ENCODE peak calls at places on chromosomes 5 and 9, in eight cellular contexts. M, F, R, H, S, P, Y and A are unnamed samples.

GRCh38 chr9:83920469-83920941 is 727 bp downstream of the KIF27 start:
- DNase-seq in F (no peak), H (no peak), M (no peak), Y (no peak), P (no peak), S (no peak), R (no peak), A (no peak)

GRCh38 chr9:71675129-71675856 is 93.0 kb downstream of the CEMIP2 start:
- DNase-seq in R (no peak), H (no peak), S (no peak), F (no peak), M (no peak), Y (no peak), P (no peak), A (no peak)

GRCh38 chr9:95055851-95056551 is 261.5 kb downstream of the FANCC start:
- DNase-seq in S (no peak), Y (no peak), H (no peak), P (no peak), F (no peak), R (peak), M (peak), A (no peak)

GRCh38 chr5:26864061-26864460 is 174.3 kb downstream of the CDH9 start:
- DNase-seq in Y (no peak), F (no peak), M (no peak), S (no peak), R (no peak), P (no peak), H (no peak), A (no peak)

GRCh38 chr5:109485030-109485429 is 75.3 kb upstream of the PJA2 start:
- DNase-seq in S (no peak), P (peak), R (no peak), Y (no peak), F (no peak), H (peak), M (peak), A (no peak)

GRCh38 chr5:140391312-140391711 is 10.3 kb upstream of the ANKHD1 start:
- DNase-seq in F (peak), S (no peak), M (no peak), P (no peak), H (no peak), Y (no peak), R (no peak), A (no peak)

GRCh38 chr5:73297430-73297829 is 124.4 kb downstream of the TMEM174 start:
- DNase-seq in F (no peak), S (no peak), P (no peak), H (no peak), M (no peak), R (no peak), Y (no peak), A (no peak)

GRCh38 chr9:127778280-127779135 is at the start of gene SH2D3C:
- DNase-seq in H (no peak), P (peak), S (no peak), R (no peak), Y (peak), F (no peak), M (no peak), A (no peak)

GRCh38 chr9:101421653-101422065 is 13.9 kb downstream of the ALDOB start:
- DNase-seq in F (no peak), R (no peak), Y (no peak), M (peak), H (peak), S (no peak), P (peak), A (no peak)

GRCh38 chr5:64505769-64506566 is at the start of gene RGS7BP:
- DNase-seq in R (no peak), H (peak), S (no peak), M (peak), Y (peak), F (no peak), P (peak), A (no peak)

GRCh38 chr5:38653389-38653788 is 96.9 kb upstream of the LIFR start:
- DNase-seq in H (no peak), F (no peak), M (no peak), R (no peak), P (no peak), S (no peak), Y (no peak), A (no peak)

GRCh38 chr5:31640024-31640423 is 1.1 kb downstream of the PDZD2 start:
- DNase-seq in S (no peak), R (no peak), H (no peak), M (no peak), Y (no peak), P (no peak), F (no peak), A (no peak)

GRCh38 chr5:137206030-137206715 is 293.0 kb downstream of the SPOCK1 start:
- DNase-seq in P (peak), M (no peak), R (no peak), S (no peak), H (no peak), F (peak), Y (no peak), A (no peak)

GRCh38 chr9:128374221-128374675 is 3.1 kb downstream of the URM1 start:
- DNase-seq in M (no peak), Y (no peak), H (no peak), R (no peak), S (no peak), P (no peak), F (no peak), A (no peak)

GRCh38 chr5:74673011-74673790 is 11.8 kb upstream of the HEXB start:
- DNase-seq in S (no peak), Y (no peak), P (no peak), M (no peak), F (no peak), R (no peak), H (peak), A (no peak)

GRCh38 chr5:14383923-14384322 is 197.7 kb upstream of the OTULINL start:
- DNase-seq in M (no peak), H (no peak), Y (no peak), S (no peak), R (no peak), P (no peak), F (no peak), A (no peak)

GRCh38 chr9:71326360-71326759 is 204.9 kb upstream of the TRPM3 start:
- DNase-seq in P (no peak), Y (no peak), H (no peak), S (no peak), F (no peak), M (no peak), R (no peak), A (no peak)

GRCh38 chr5:169939731-169940130 is 40.6 kb downstream of the INSYN2B start:
- DNase-seq in P (no peak), Y (no peak), S (no peak), M (no peak), H (no peak), F (no peak), R (no peak), A (no peak)

GRCh38 chr5:16742938-16743337 is 126.1 kb upstream of the RETREG1 start:
- DNase-seq in S (no peak), M (peak), H (no peak), F (no peak), P (no peak), R (no peak), Y (no peak), A (no peak)

GRCh38 chr9:89305868-89306267 is 5.1 kb upstream of the CKS2 start:
- DNase-seq in R (no peak), S (no peak), F (no peak), Y (no peak), P (no peak), H (no peak), M (no peak), A (no peak)

GRCh38 chr5:172854451-172854871 is 20.4 kb downstream of the ERGIC1 start:
- DNase-seq in H (no peak), R (no peak), S (no peak), F (no peak), M (no peak), P (peak), Y (no peak), A (no peak)

GRCh38 chr5:50836356-50836755 is 169.9 kb downstream of the PARP8 start:
- DNase-seq in R (no peak), H (no peak), Y (no peak), M (no peak), S (no peak), F (no peak), P (no peak), A (no peak)

GRCh38 chr9:134307223-134307600 is 19.0 kb upstream of the RXRA start:
- DNase-seq in S (no peak), H (no peak), P (peak), R (no peak), F (no peak), Y (no peak), M (no peak), A (no peak)

GRCh38 chr9:71783120-71783523 is 14.8 kb upstream of the CEMIP2 start:
- DNase-seq in P (peak), F (no peak), R (no peak), M (peak), Y (peak), H (no peak), S (no peak), A (no peak)

GRCh38 chr5:138492552-138493045 is 27.3 kb downstream of the EGR1 start:
- DNase-seq in R (no peak), H (no peak), M (no peak), Y (no peak), F (no peak), S (no peak), P (no peak), A (no peak)

DNA sequence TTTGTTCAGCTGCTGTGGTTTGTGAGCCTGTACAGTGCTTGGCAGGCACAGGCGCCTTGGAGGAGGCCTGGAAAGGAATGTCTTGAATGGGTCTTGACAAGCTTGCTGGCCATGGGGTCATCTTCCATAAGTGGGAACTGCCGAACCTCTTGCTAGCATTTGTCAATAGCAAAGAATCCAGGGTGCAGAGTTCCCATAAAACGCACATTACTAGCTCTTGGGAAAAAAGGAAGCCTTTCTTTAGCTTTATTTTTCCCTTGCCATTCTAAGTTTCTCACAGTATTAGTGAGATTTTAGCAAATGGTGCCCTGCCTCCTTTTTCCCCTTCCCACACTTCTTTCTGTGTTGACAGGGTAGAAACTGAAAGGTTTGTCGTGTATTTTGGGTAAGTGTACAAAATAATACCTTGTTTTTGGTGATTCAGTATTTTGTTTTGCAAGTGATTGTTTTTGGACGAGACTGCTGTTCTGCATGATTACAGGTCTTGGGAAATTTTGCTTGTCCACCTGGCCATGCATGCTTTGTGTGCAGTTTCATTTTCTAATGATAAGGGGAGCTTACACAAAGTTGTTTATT is 82.0 kb downstream of the ADGRV1 start:
- DNase-seq in M (peak), H (no peak), S (no peak), Y (no peak), R (no peak), F (no peak), P (no peak), A (peak)
- H3K4me3 ChIP-seq in M (no peak), H (no peak), S (no peak), Y (peak), R (no peak), F (no peak), P (no peak), A (no peak)

DNA sequence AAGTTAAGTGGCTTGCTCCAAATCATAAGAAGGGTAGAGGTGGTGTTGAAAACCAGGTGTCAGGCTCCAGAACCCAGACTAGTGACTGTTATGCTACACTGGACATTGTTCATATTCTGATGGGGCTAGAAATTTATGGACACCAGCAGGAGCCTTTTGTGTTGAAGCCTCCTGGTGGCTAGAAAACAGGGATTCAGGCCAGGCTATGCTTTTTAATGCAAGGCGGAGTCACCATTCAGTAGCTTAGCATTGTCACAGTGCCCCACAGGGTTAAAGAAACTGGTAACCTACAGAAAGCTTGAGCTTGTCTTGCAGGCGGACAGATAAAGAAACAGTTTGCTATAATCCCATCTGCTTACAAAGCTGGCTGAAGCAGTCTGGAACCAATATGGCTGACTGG is 23.0 kb upstream of the GOLM1 start:
- DNase-seq in H (no peak), F (no peak), S (no peak), R (no peak), P (no peak), Y (no peak), M (no peak), A (no peak)
- TF ChIP-seq CTCF in H (no peak), F (no peak), S (no peak), R (no peak), P (no peak), Y (no peak), M (peak), A (no peak)

GRCh38 chr5:56734066-56734766 is 81.1 kb upstream of the MAP3K1 start:
- DNase-seq in M (no peak), H (no peak), R (no peak), S (no peak), P (no peak), F (no peak), Y (no peak), A (no peak)
- H3K4me3 ChIP-seq in M (no peak), H (no peak), R (no peak), S (no peak), P (no peak), F (no peak), Y (no peak), A (no peak)

DNA sequence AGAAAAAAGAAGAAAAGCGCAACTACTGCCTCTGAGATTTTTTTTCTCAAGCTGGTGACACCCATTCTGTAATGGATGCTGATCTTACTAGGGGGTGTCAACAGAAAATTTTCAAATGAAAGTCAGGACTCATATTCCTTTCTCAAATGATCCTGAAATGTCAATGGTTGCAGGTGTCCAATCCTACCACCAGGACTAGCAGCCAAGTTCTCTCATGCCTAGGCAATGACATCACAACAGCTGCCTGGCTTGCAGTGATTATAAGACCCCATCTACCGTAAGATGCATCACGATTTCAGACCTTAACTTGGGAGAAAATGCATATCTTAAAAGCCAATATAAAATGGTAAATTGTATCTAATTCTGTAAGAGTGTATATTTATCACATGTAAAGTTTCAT is 104.6 kb downstream of the DENND1A start:
- DNase-seq in Y (no peak), F (no peak), M (peak), S (no peak), H (no peak), P (no peak), R (no peak), A (no peak)
- TF ChIP-seq CTCF in Y (no peak), F (no peak), M (peak), S (peak), H (no peak), P (no peak), R (peak), A (no peak)

DNA sequence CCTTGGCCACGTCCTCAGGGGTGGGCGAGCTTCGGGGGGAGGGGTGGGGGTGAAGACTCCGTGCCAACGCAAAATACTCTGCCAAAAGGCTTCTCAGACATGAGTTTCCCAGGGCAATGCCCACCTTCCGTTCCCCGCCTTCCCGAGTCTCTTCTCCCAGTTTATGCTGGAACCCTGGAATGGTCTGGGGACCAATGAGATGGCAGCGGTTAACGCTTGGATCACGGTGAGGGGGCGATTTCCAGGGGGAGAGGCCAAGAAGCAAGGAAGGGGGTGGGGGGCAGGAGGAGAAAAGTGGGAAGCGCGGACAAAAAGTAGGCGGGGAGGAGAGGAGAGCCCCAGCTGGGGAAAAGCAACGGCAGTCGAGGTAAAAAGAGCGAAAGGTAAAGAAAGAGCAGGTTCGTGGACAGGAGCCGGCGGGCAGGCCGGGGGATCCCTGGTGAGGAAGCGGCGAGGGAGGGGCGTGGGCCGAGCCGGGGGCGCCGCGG is 593 bp upstream of the SNCAIP start:
- DNase-seq in P (no peak), Y (no peak), M (no peak), S (no peak), H (peak), F (no peak), R (no peak), A (no peak)
- H3K4me3 ChIP-seq in P (peak), Y (peak), M (peak), S (peak), H (no peak), F (peak), R (peak), A (no peak)

DNA sequence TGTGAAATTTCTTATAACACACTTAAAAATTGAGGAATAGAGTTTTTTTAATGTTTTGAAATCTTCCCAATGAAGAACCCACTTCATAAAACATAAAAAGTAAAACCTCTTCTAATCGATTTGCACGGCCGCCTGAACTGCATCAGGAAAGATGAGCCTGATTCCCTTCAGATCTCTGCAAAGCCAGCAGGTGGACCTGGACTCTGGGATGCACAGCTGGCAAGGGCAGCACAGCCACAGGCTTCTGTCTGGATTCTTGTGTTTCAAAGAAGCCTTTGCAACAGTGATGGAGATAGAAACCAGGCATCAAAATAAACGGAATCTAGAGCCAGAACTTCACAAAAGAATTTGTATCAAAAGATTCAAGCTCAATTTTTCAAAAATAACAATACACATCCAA is 36.0 kb upstream of the SPATA31C2 start:
- DNase-seq in M (no peak), S (no peak), H (no peak), P (no peak), F (no peak), R (no peak), Y (no peak), A (no peak)
- TF ChIP-seq CTCF in M (no peak), S (no peak), H (no peak), P (no peak), F (peak), R (peak), Y (no peak), A (no peak)

DNA sequence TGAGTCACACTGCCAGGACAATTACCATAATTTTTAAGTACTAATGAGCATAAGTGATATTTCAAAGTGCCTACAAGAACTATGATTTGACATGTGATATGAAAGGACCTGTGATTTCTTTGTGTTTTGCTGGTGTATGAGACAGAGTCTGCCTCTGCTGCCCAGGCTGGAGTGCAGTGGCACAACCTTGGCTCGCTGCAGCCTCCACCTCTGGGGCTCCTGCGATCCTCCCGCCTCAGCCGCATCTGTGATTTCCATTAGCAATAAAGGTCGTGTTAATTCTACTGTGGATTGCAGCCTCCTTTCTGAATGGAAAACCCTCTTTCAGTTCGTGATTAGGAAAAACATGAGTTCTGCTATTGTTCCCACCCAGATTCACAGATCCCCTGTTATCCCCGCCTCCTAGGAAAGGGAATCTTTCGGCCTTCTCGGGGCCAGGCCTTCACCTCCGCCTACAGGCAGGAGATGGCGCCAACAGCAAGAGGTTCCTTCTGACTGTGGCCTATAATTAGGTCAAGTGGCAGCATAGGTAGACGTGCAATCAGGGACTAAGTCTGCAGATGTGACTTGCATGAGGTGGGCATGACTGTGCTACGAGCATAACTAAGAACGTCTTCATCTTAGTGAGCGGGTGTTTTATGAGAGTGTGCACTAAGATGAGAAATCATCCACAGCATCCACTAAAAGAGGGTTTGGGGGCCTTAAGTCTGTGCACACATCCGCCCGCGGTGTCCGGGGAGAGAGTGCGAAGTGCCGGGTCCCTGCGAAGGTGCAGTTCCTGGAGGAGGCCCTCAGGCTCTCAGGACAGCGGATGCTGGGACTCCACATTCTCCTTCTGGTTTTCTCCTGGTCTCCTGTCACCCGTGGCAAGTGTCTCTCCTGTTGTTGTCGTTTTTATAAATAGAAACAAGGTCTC is 23.1 kb downstream of the TRIM7 start:
- DNase-seq in F (no peak), P (peak), Y (no peak), S (no peak), M (no peak), R (no peak), H (no peak), A (no peak)
- H3K4me3 ChIP-seq in F (no peak), P (no peak), Y (no peak), S (no peak), M (no peak), R (no peak), H (no peak), A (no peak)